ENCODE peak calls at places on chromosomes 2 and 18, in four cellular contexts. One of them, this sample, is unnamed.
A peak's percentile ranks its signal among the peaks of the same experiment; 100 is the strongest.

GRCh38 chr2:72034353-72035095 is 113.1 kb downstream of the CYP26B1 start:
- DNase-seq in IMR-90: no peak
- DNase-seq in breast epithelium: no peak
- DNase-seq in HCT116: no peak
- DNase-seq in this sample: no peak

GRCh38 chr2:168997794-168998193 is 33.3 kb downstream of the ABCB11 start:
- DNase-seq in HCT116: no peak
- DNase-seq in IMR-90: no peak
- DNase-seq in breast epithelium: no peak
- DNase-seq in this sample: no peak

GRCh38 chr2:119389615-119390306 is 23.0 kb downstream of the DBI start:
- DNase-seq in HCT116: no peak
- DNase-seq in IMR-90: peak; percentile 45
- DNase-seq in breast epithelium: no peak
- DNase-seq in this sample: no peak

GRCh38 chr2:145321344-145321743 is 801.4 kb upstream of the ZEB2 start:
- DNase-seq in breast epithelium: no peak
- DNase-seq in IMR-90: no peak
- DNase-seq in HCT116: no peak
- DNase-seq in this sample: no peak

GRCh38 chr2:239290618-239291504 is 110.0 kb downstream of the HDAC4 start:
- DNase-seq in HCT116: no peak
- DNase-seq in breast epithelium: peak; percentile 50
- DNase-seq in IMR-90: no peak
- DNase-seq in this sample: peak; percentile 93

GRCh38 chr2:240538031-240538780 is 19.6 kb downstream of the ANKMY1 start:
- DNase-seq in breast epithelium: peak; percentile 15
- DNase-seq in HCT116: no peak
- DNase-seq in IMR-90: no peak
- DNase-seq in this sample: no peak

GRCh38 chr18:72539861-72540260 is 4.3 kb downstream of the CBLN2 start:
- DNase-seq in breast epithelium: no peak
- DNase-seq in IMR-90: no peak
- DNase-seq in HCT116: no peak
- DNase-seq in this sample: no peak

GRCh38 chr18:34086370-34086769 is 138.3 kb downstream of the NOL4 start:
- DNase-seq in breast epithelium: no peak
- DNase-seq in IMR-90: no peak
- DNase-seq in HCT116: no peak
- DNase-seq in this sample: no peak

GRCh38 chr18:24979223-24979622 is 372.7 kb downstream of the ZNF521 start:
- DNase-seq in breast epithelium: no peak
- DNase-seq in HCT116: no peak
- DNase-seq in IMR-90: no peak
- DNase-seq in this sample: no peak

GRCh38 chr18:57443716-57444115 is 8.5 kb downstream of the ONECUT2 start:
- DNase-seq in IMR-90: no peak
- DNase-seq in breast epithelium: no peak
- DNase-seq in HCT116: no peak
- DNase-seq in this sample: no peak

GRCh38 chr2:174846941-174847938 is 83.0 kb upstream of the CHRNA1 start:
- DNase-seq in HCT116: no peak
- DNase-seq in breast epithelium: no peak
- DNase-seq in IMR-90: peak; percentile 97
- DNase-seq in this sample: no peak

GRCh38 chr2:12953596-12953995 is 236.9 kb downstream of the TRIB2 start:
- DNase-seq in breast epithelium: no peak
- DNase-seq in HCT116: no peak
- DNase-seq in IMR-90: no peak
- DNase-seq in this sample: no peak

GRCh38 chr18:31250902-31251301 is 67.1 kb upstream of the DSG1 start:
- DNase-seq in HCT116: no peak
- DNase-seq in IMR-90: no peak
- DNase-seq in breast epithelium: no peak
- DNase-seq in this sample: no peak

GRCh38 chr18:25233582-25234362 is 118.2 kb downstream of the ZNF521 start:
- DNase-seq in breast epithelium: no peak
- DNase-seq in IMR-90: peak; percentile 44
- DNase-seq in HCT116: no peak
- DNase-seq in this sample: no peak

GRCh38 chr2:172108587-172108930 is 5.9 kb upstream of the DLX2 start:
- DNase-seq in IMR-90: no peak
- DNase-seq in breast epithelium: no peak
- DNase-seq in HCT116: no peak
- DNase-seq in this sample: no peak

GRCh38 chr2:63792523-63792922 is 49.2 kb upstream of the UGP2 start:
- DNase-seq in breast epithelium: no peak
- DNase-seq in IMR-90: peak; percentile 94
- DNase-seq in HCT116: no peak
- DNase-seq in this sample: no peak

GRCh38 chr2:128348505-128349065 is 29.9 kb upstream of the HS6ST1 start:
- DNase-seq in HCT116: no peak
- DNase-seq in IMR-90: no peak
- DNase-seq in breast epithelium: no peak
- DNase-seq in this sample: no peak

GRCh38 chr2:174593574-174594203 is 3.9 kb downstream of the WIPF1 start:
- DNase-seq in breast epithelium: no peak
- DNase-seq in HCT116: no peak
- DNase-seq in IMR-90: peak; percentile 84
- DNase-seq in this sample: no peak

GRCh38 chr2:200483729-200484198 is 26.1 kb downstream of the KCTD18 start:
- DNase-seq in breast epithelium: no peak
- DNase-seq in IMR-90: peak; percentile 25
- DNase-seq in HCT116: peak; percentile 27
- DNase-seq in this sample: no peak

DNA sequence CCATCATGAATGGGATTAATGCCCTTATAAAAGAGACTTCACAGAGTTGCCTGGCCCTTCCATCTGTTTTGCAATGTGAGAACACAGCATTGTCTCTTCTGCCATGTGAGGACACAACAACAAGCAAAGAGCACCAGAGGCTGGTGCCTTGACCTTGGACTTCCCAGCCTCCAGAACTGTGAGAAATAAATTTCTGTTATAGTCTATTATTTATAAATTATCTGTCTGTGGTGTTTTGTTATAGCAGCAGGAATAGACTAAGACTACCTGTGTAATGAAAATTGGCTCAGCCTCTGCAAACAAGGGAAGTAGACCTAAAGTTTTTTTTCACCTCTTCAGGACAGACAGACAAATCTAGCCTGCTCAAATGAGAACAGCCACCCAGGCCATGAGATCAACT is 19.3 kb upstream of the ZC3H15 start:
- DNase-seq in HCT116: no peak
- DNase-seq in breast epithelium: no peak
- DNase-seq in IMR-90: no peak
- DNase-seq in this sample: no peak
- TF ChIP-seq POLR2A in HCT116: no peak
- TF ChIP-seq POLR2A in breast epithelium: no peak
- TF ChIP-seq POLR2A in IMR-90: no peak
- TF ChIP-seq POLR2A in this sample: no peak

DNA sequence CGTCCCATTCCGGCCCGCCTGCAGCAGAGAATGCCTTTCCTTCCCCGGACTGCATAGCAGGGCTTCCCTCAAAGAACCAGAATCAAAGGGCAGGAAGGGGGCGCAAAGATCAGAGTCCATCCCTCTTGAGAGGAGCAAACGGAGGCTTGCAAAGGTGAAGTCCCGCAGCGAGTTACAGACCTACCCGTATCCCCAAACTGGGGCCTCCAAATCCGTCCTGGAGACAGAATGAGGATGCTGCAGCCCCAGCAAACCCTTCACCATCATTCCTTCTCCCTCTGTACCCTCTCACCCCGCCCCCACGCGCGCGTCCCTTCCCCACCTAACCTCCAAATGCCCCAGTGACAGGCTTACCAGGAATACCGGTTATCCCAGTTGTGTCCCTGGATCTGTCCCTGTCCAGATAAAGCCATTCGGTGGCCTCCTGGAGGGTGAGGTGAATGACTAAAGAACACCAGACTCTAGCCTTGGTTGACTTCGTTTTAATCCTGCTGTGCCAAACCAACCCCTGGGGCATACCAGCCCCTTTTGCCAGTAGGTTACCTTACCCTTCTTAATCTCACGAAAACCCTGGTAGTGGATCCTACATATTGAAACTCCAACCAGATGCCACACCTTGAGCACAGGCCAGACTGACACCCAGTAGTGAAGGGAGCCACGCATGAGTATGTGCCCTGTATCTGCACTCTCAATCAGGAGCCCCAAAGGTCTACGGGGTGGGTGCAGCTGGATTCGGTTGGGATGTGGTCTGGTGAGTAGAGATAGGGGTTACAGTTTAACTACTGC is 961 bp upstream of the SLC40A1 start:
- DNase-seq in breast epithelium: no peak
- DNase-seq in HCT116: no peak
- DNase-seq in IMR-90: no peak
- DNase-seq in this sample: no peak
- TF ChIP-seq POLR2A in breast epithelium: no peak
- TF ChIP-seq POLR2A in HCT116: no peak
- TF ChIP-seq POLR2A in IMR-90: no peak
- TF ChIP-seq POLR2A in this sample: no peak

DNA sequence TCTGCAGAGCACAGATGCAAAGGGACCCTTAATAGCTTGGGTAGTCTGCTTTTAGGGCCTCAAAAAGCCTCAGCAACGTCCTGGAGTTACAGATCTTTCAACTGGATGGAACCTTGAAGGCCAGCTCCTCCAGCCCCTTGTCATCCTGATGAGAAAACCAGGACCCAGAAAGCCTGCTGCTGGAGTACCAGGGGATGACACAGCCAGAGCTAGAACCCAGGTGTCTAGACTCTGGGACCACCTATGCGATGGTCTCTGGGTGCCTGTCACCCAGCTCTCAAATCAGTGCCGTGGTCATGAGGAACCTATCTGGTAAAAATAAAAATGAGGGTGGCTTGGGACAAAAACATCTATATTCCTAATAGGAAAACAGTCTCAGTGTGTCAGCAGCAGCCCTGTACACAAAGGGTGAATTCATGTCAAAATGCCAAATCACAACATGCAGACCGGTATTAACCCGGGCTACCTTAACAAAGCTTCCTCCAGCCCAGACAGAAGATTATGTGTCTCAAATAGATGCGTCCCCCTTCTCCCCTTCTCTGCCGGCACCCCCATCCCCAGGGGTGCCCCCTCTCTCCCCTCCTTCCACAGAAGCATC is 28.5 kb downstream of the SMAD7 start:
- DNase-seq in HCT116: no peak
- DNase-seq in IMR-90: no peak
- DNase-seq in breast epithelium: no peak
- DNase-seq in this sample: no peak
- TF ChIP-seq POLR2A in HCT116: no peak
- TF ChIP-seq POLR2A in IMR-90: no peak
- TF ChIP-seq POLR2A in breast epithelium: no peak
- TF ChIP-seq POLR2A in this sample: no peak

GRCh38 chr2:233973786-233974185 is 56.6 kb downstream of the TRPM8 start:
- DNase-seq in breast epithelium: no peak
- DNase-seq in IMR-90: no peak
- DNase-seq in HCT116: no peak
- DNase-seq in this sample: no peak
- TF ChIP-seq POLR2A in breast epithelium: no peak
- TF ChIP-seq POLR2A in IMR-90: no peak
- TF ChIP-seq POLR2A in HCT116: no peak
- TF ChIP-seq POLR2A in this sample: no peak

DNA sequence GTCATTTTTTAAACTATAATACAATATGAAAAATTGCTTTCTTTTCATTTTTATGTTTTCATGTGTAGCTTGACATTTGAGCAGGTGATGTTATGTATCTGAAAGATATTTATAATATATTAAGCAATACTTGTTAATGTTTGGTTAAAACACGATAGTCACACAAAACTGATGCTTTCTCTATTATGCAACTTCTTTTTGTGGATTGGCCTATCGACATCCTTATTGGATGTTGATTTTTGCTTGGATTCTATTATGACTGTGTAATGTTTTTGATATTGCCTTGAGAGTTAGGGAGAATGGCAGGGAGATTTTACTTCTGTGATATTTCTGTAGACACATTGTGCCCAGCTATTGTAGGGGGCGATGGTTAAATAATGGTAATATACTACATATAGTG is 128.0 kb downstream of the ZNF407 start:
- DNase-seq in breast epithelium: no peak
- DNase-seq in HCT116: no peak
- DNase-seq in IMR-90: no peak
- DNase-seq in this sample: no peak
- TF ChIP-seq POLR2A in breast epithelium: no peak
- TF ChIP-seq POLR2A in HCT116: no peak
- TF ChIP-seq POLR2A in IMR-90: no peak
- TF ChIP-seq POLR2A in this sample: no peak

This sample was measured in gastrocnemius medialis.